ENCODE peak calls at places on chromosomes 5 and 9, in seven cellular contexts. One of them, this sample, is unnamed.

GRCh38 chr5:127076730-127077129 is 3.4 kb upstream of the C5orf63 start:
- DNase-seq in left lung: no peak
- DNase-seq in HFF-Myc: peak; percentile 22
- DNase-seq in H7: peak; percentile 64
- DNase-seq in kidney epithelial cell: no peak
- DNase-seq in endodermal cell: no peak
- DNase-seq in GM23248: peak; percentile 39
- DNase-seq in this sample: no peak

GRCh38 chr9:82234160-82234943 is 245.8 kb downstream of the SPATA31D1 start:
- DNase-seq in left lung: no peak
- DNase-seq in endodermal cell: no peak
- DNase-seq in kidney epithelial cell: no peak
- DNase-seq in H7: no peak
- DNase-seq in HFF-Myc: no peak
- DNase-seq in GM23248: no peak
- DNase-seq in this sample: no peak

GRCh38 chr9:90775657-90776056 is 26.0 kb upstream of the SYK start:
- DNase-seq in HFF-Myc: no peak
- DNase-seq in left lung: no peak
- DNase-seq in H7: no peak
- DNase-seq in GM23248: no peak
- DNase-seq in endodermal cell: no peak
- DNase-seq in kidney epithelial cell: no peak
- DNase-seq in this sample: no peak

GRCh38 chr5:128905225-128906110 is 59.8 kb upstream of the SLC27A6 start:
- DNase-seq in GM23248: peak; percentile 54
- DNase-seq in left lung: no peak
- DNase-seq in H7: peak; percentile 2
- DNase-seq in kidney epithelial cell: peak; percentile 14
- DNase-seq in HFF-Myc: peak; percentile 36
- DNase-seq in endodermal cell: peak; percentile 70
- DNase-seq in this sample: peak; percentile 25

GRCh38 chr9:113593682-113594281 is 130.3 kb downstream of the RGS3 start:
- DNase-seq in GM23248: peak; percentile 98
- DNase-seq in kidney epithelial cell: peak; percentile 97
- DNase-seq in HFF-Myc: peak; percentile 98
- DNase-seq in endodermal cell: peak; percentile 98
- DNase-seq in left lung: peak; percentile 89
- DNase-seq in H7: peak; percentile 97
- DNase-seq in this sample: peak; percentile 87

GRCh38 chr5:77993799-77994318 is 217.7 kb upstream of the TBCA start:
- DNase-seq in HFF-Myc: no peak
- DNase-seq in left lung: no peak
- DNase-seq in kidney epithelial cell: no peak
- DNase-seq in H7: peak; percentile 60
- DNase-seq in GM23248: no peak
- DNase-seq in endodermal cell: no peak
- DNase-seq in this sample: no peak

GRCh38 chr5:23216345-23216744 is 291.1 kb upstream of the PRDM9 start:
- DNase-seq in kidney epithelial cell: no peak
- DNase-seq in H7: no peak
- DNase-seq in GM23248: no peak
- DNase-seq in HFF-Myc: no peak
- DNase-seq in endodermal cell: no peak
- DNase-seq in left lung: no peak
- DNase-seq in this sample: no peak

GRCh38 chr9:92147030-92147853 is 32.0 kb upstream of the SPTLC1 start:
- DNase-seq in HFF-Myc: peak; percentile 89
- DNase-seq in left lung: peak; percentile 79
- DNase-seq in endodermal cell: peak; percentile 74
- DNase-seq in kidney epithelial cell: peak; percentile 82
- DNase-seq in GM23248: peak; percentile 92
- DNase-seq in H7: peak; percentile 56
- DNase-seq in this sample: no peak

GRCh38 chr9:18365651-18366050 is 108.3 kb upstream of the ADAMTSL1 start:
- DNase-seq in GM23248: no peak
- DNase-seq in left lung: no peak
- DNase-seq in HFF-Myc: no peak
- DNase-seq in endodermal cell: no peak
- DNase-seq in kidney epithelial cell: no peak
- DNase-seq in H7: no peak
- DNase-seq in this sample: no peak

GRCh38 chr5:11620172-11620571 is 284.1 kb downstream of the CTNND2 start:
- DNase-seq in left lung: no peak
- DNase-seq in H7: no peak
- DNase-seq in endodermal cell: peak; percentile 50
- DNase-seq in HFF-Myc: no peak
- DNase-seq in GM23248: no peak
- DNase-seq in kidney epithelial cell: no peak
- DNase-seq in this sample: no peak

GRCh38 chr5:146048994-146049703 is 56.2 kb downstream of the PLAC8L1 start:
- DNase-seq in endodermal cell: peak; percentile 87
- DNase-seq in kidney epithelial cell: peak; percentile 59
- DNase-seq in HFF-Myc: peak; percentile 63
- DNase-seq in GM23248: peak; percentile 79
- DNase-seq in left lung: no peak
- DNase-seq in H7: peak; percentile 79
- DNase-seq in this sample: peak; percentile 22

GRCh38 chr5:169347786-169348185 is 46.8 kb upstream of the SLIT3 start:
- DNase-seq in HFF-Myc: no peak
- DNase-seq in GM23248: peak; percentile 34
- DNase-seq in H7: no peak
- DNase-seq in endodermal cell: no peak
- DNase-seq in left lung: no peak
- DNase-seq in kidney epithelial cell: no peak
- DNase-seq in this sample: no peak

GRCh38 chr9:126452036-126452595 is 125.5 kb downstream of the MVB12B start:
- DNase-seq in HFF-Myc: no peak
- DNase-seq in endodermal cell: no peak
- DNase-seq in H7: no peak
- DNase-seq in left lung: no peak
- DNase-seq in kidney epithelial cell: no peak
- DNase-seq in GM23248: no peak
- DNase-seq in this sample: no peak

GRCh38 chr5:152092580-152092979 is 167.9 kb upstream of the GLRA1 start:
- DNase-seq in H7: no peak
- DNase-seq in HFF-Myc: no peak
- DNase-seq in GM23248: peak; percentile 5
- DNase-seq in endodermal cell: no peak
- DNase-seq in left lung: no peak
- DNase-seq in kidney epithelial cell: no peak
- DNase-seq in this sample: no peak

DNA sequence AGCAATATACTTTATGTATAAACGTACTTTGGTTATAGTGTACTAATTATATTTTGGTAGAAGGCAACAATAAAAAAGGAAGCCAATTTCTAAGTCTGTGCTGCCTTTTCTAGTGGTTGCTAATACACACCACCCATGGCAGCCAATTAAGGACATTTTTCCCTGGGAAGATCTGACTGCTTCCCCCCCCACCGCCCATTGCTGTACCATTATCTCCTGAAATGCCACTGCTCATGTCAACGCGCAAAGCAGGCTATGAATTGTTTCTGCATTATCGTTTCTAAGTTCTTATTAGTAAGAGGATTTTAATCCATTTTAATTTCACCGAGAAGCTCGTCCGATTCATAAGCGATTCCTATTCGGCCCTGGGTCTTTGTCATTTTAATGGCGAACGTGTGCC is 55.6 kb upstream of the SHC3 start:
- DNase-seq in left lung: no peak
- DNase-seq in GM23248: no peak
- DNase-seq in kidney epithelial cell: no peak
- DNase-seq in endodermal cell: no peak
- DNase-seq in HFF-Myc: no peak
- DNase-seq in H7: no peak
- DNase-seq in this sample: no peak
- H3K4me3 ChIP-seq in left lung: peak overlapping the region; percentile 10
- H3K4me3 ChIP-seq in GM23248: no peak overlapping the region
- H3K4me3 ChIP-seq in kidney epithelial cell: no peak overlapping the region
- H3K4me3 ChIP-seq in endodermal cell: peak overlapping the region; percentile 82
- H3K4me3 ChIP-seq in HFF-Myc: peak overlapping the region; percentile 13
- H3K4me3 ChIP-seq in H7: peak overlapping the region; percentile 25
- H3K4me3 ChIP-seq in this sample: no peak overlapping the region

GRCh38 chr9:105254226-105254625 is 9.8 kb downstream of the SLC44A1 start:
- DNase-seq in kidney epithelial cell: no peak
- DNase-seq in GM23248: no peak
- DNase-seq in endodermal cell: peak; percentile 58
- DNase-seq in H7: no peak
- DNase-seq in HFF-Myc: no peak
- DNase-seq in left lung: no peak
- DNase-seq in this sample: no peak

GRCh38 chr9:105248691-105249090 is 4.2 kb downstream of the SLC44A1 start:
- DNase-seq in kidney epithelial cell: no peak
- DNase-seq in GM23248: no peak
- DNase-seq in endodermal cell: no peak
- DNase-seq in HFF-Myc: no peak
- DNase-seq in H7: no peak
- DNase-seq in left lung: no peak
- DNase-seq in this sample: no peak

GRCh38 chr9:105251733-105252404 is 7.4 kb downstream of the SLC44A1 start:
- DNase-seq in H7: no peak
- DNase-seq in left lung: no peak
- DNase-seq in HFF-Myc: no peak
- DNase-seq in kidney epithelial cell: no peak
- DNase-seq in endodermal cell: no peak
- DNase-seq in GM23248: no peak
- DNase-seq in this sample: no peak

GRCh38 chr9:105251133-105251532 is 6.7 kb downstream of the SLC44A1 start:
- DNase-seq in GM23248: no peak
- DNase-seq in left lung: no peak
- DNase-seq in HFF-Myc: no peak
- DNase-seq in endodermal cell: no peak
- DNase-seq in kidney epithelial cell: no peak
- DNase-seq in H7: no peak
- DNase-seq in this sample: no peak

GRCh38 chr9:105252405-105252756 is 7.9 kb downstream of the SLC44A1 start:
- DNase-seq in left lung: no peak
- DNase-seq in kidney epithelial cell: no peak
- DNase-seq in H7: no peak
- DNase-seq in HFF-Myc: no peak
- DNase-seq in endodermal cell: no peak
- DNase-seq in GM23248: no peak
- DNase-seq in this sample: no peak
- H3K4me3 ChIP-seq in left lung: no peak overlapping the region
- H3K4me3 ChIP-seq in kidney epithelial cell: no peak overlapping the region
- H3K4me3 ChIP-seq in H7: no peak overlapping the region
- H3K4me3 ChIP-seq in HFF-Myc: no peak overlapping the region
- H3K4me3 ChIP-seq in endodermal cell: no peak overlapping the region
- H3K4me3 ChIP-seq in GM23248: no peak overlapping the region
- H3K4me3 ChIP-seq in this sample: no peak overlapping the region

GRCh38 chr9:108271646-108272349 is 584.0 kb downstream of the ACTL7B start:
- DNase-seq in GM23248: peak; percentile 81
- DNase-seq in HFF-Myc: peak; percentile 93
- DNase-seq in left lung: no peak
- DNase-seq in endodermal cell: peak; percentile 75
- DNase-seq in H7: peak; percentile 7
- DNase-seq in kidney epithelial cell: peak; percentile 75
- DNase-seq in this sample: peak; percentile 13
- H3K4me3 ChIP-seq in GM23248: peak overlapping the region; percentile 47
- H3K4me3 ChIP-seq in HFF-Myc: peak overlapping the region; percentile 29
- H3K4me3 ChIP-seq in left lung: peak overlapping the region; percentile 11
- H3K4me3 ChIP-seq in endodermal cell: no peak overlapping the region
- H3K4me3 ChIP-seq in H7: no peak overlapping the region
- H3K4me3 ChIP-seq in kidney epithelial cell: no peak overlapping the region
- H3K4me3 ChIP-seq in this sample: peak overlapping the region; percentile 21

DNA sequence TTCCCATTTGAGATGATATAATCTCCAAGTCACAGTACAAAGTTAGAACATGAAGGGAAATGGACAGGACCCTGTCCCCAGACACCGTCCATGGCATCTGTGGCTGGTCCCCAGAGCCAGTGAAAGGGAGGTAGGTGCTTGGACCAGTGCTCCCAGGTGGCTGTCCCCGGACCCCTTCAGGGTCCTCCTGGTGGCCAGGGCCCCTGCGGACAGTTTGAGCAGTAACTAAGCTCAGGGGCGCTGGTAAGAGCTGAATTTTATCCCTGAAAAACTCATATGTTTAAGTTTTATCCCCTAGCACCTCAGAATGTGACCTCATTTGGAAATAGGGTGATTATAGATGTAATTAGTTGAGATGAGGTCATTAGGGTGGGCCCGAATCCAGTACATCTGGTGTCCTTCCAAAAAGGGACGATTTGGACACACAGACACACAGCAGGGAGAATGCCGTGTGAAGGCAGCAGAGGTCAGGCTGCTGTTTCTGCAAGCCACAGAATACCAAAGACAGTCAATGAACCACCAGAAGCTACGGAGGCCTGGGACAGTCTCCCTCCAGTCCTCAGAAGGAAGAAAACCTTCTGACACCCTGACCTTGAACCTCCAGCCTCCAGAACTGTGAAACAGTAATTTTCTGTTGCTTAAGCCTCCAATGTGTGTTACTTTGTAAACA is 185.0 kb downstream of the ATPSCKMT start:
- DNase-seq in kidney epithelial cell: no peak
- DNase-seq in endodermal cell: peak; percentile 26
- DNase-seq in GM23248: peak; percentile 23
- DNase-seq in left lung: no peak
- DNase-seq in H7: no peak
- DNase-seq in HFF-Myc: no peak
- DNase-seq in this sample: no peak
- H3K4me3 ChIP-seq in kidney epithelial cell: no peak overlapping the region
- H3K4me3 ChIP-seq in endodermal cell: no peak overlapping the region
- H3K4me3 ChIP-seq in GM23248: no peak overlapping the region
- H3K4me3 ChIP-seq in left lung: no peak overlapping the region
- H3K4me3 ChIP-seq in H7: no peak overlapping the region
- H3K4me3 ChIP-seq in HFF-Myc: no peak overlapping the region
- H3K4me3 ChIP-seq in this sample: no peak overlapping the region

GRCh38 chr5:159106569-159107282 is 7.0 kb upstream of the EBF1 start:
- DNase-seq in HFF-Myc: no peak
- DNase-seq in H7: peak; percentile 89
- DNase-seq in left lung: peak; percentile 68
- DNase-seq in endodermal cell: peak; percentile 94
- DNase-seq in kidney epithelial cell: no peak
- DNase-seq in GM23248: peak; percentile 86
- DNase-seq in this sample: peak; percentile 27

GRCh38 chr5:159104759-159105317 is 5.1 kb upstream of the EBF1 start:
- DNase-seq in kidney epithelial cell: no peak
- DNase-seq in endodermal cell: peak; percentile 55
- DNase-seq in left lung: no peak
- DNase-seq in H7: peak; percentile 30
- DNase-seq in GM23248: no peak
- DNase-seq in HFF-Myc: no peak
- DNase-seq in this sample: no peak

GRCh38 chr5:159105318-159106053 is 5.8 kb upstream of the EBF1 start:
- DNase-seq in left lung: no peak
- DNase-seq in H7: peak; percentile 55
- DNase-seq in kidney epithelial cell: no peak
- DNase-seq in endodermal cell: peak; percentile 79
- DNase-seq in GM23248: no peak
- DNase-seq in HFF-Myc: no peak
- DNase-seq in this sample: no peak

GRCh38 chr5:159107308-159107707 is 7.6 kb upstream of the EBF1 start:
- DNase-seq in HFF-Myc: no peak
- DNase-seq in H7: no peak
- DNase-seq in endodermal cell: no peak
- DNase-seq in left lung: no peak
- DNase-seq in kidney epithelial cell: no peak
- DNase-seq in GM23248: no peak
- DNase-seq in this sample: no peak

GRCh38 chr5:159106193-159106568 is 6.5 kb upstream of the EBF1 start:
- DNase-seq in HFF-Myc: no peak
- DNase-seq in endodermal cell: no peak
- DNase-seq in kidney epithelial cell: no peak
- DNase-seq in H7: peak; percentile 10
- DNase-seq in left lung: no peak
- DNase-seq in GM23248: no peak
- DNase-seq in this sample: no peak
- H3K4me3 ChIP-seq in HFF-Myc: peak overlapping the region; percentile 12
- H3K4me3 ChIP-seq in endodermal cell: peak overlapping the region; percentile 27
- H3K4me3 ChIP-seq in kidney epithelial cell: no peak overlapping the region
- H3K4me3 ChIP-seq in H7: peak overlapping the region; percentile 20
- H3K4me3 ChIP-seq in left lung: no peak overlapping the region
- H3K4me3 ChIP-seq in GM23248: peak overlapping the region; percentile 68
- H3K4me3 ChIP-seq in this sample: no peak overlapping the region